ENCODE peak calls at places on chromosomes 5 and 9, in five cellular contexts. Y is right lobe of liver; T is CD8-positive, alpha-beta T cell; L is IMR-90; D is spleen. E is an unnamed sample.

GRCh38 chr5:151675956-151676712 is 10.6 kb downstream of the SPARC start:
- DNase-seq in Y (no peak), T (no peak), L (no peak), D (no peak), E (no peak)

GRCh38 chr9:108867829-108868228 is 5.8 kb downstream of the ACTL7A start:
- DNase-seq in Y (no peak), T (no peak), L (no peak), D (no peak), E (no peak)

GRCh38 chr9:7387844-7388243 is 411.7 kb downstream of the DMAC1 start:
- DNase-seq in Y (no peak), T (no peak), L (no peak), D (no peak), E (no peak)

GRCh38 chr5:79876510-79876909 is 114.6 kb downstream of the MTX3 start:
- DNase-seq in Y (no peak), T (no peak), L (peak; percentile 7), D (no peak), E (no peak)

GRCh38 chr9:120913673-120914266 is 12.8 kb downstream of the TRAF1 start:
- DNase-seq in Y (no peak), T (no peak), L (no peak), D (no peak), E (no peak)

GRCh38 chr9:109110326-109111014 is 9.3 kb downstream of the TMEM245 start:
- DNase-seq in Y (no peak), T (no peak), L (peak; percentile 80), D (no peak), E (peak; percentile 72)

GRCh38 chr9:89661391-89661949 is 56.7 kb downstream of the GADD45G start:
- DNase-seq in Y (peak; percentile 72), T (no peak), L (no peak), D (peak; percentile 83), E (no peak)

GRCh38 chr9:26131891-26132290 is 453.6 kb upstream of the TUSC1 start:
- DNase-seq in Y (no peak), T (no peak), L (peak; percentile 17), D (no peak), E (no peak)

GRCh38 chr5:154446183-154447073 is 631 bp downstream of the SAP30L start:
- DNase-seq in Y (peak; percentile 70), T (peak; percentile 39), L (peak; percentile 66), D (peak; percentile 94), E (no peak)

GRCh38 chr9:89606567-89607311 is 1.9 kb downstream of the GADD45G start:
- DNase-seq in Y (peak; percentile 79), T (peak; percentile 23), L (peak; percentile 28), D (no peak), E (peak; percentile 16)

GRCh38 chr9:137613259-137613658 is 5.5 kb upstream of the EHMT1 start:
- DNase-seq in Y (no peak), T (no peak), L (no peak), D (no peak), E (no peak)

GRCh38 chr9:137615387-137615871 is 3.4 kb upstream of the EHMT1 start:
- DNase-seq in Y (no peak), T (no peak), L (no peak), D (peak; percentile 76), E (no peak)

GRCh38 chr9:137613738-137614523 is 4.9 kb upstream of the EHMT1 start:
- DNase-seq in Y (no peak), T (no peak), L (no peak), D (no peak), E (no peak)

GRCh38 chr9:137612741-137613142 is 6.1 kb upstream of the EHMT1 start:
- DNase-seq in Y (no peak), T (no peak), L (no peak), D (no peak), E (no peak)

DNA sequence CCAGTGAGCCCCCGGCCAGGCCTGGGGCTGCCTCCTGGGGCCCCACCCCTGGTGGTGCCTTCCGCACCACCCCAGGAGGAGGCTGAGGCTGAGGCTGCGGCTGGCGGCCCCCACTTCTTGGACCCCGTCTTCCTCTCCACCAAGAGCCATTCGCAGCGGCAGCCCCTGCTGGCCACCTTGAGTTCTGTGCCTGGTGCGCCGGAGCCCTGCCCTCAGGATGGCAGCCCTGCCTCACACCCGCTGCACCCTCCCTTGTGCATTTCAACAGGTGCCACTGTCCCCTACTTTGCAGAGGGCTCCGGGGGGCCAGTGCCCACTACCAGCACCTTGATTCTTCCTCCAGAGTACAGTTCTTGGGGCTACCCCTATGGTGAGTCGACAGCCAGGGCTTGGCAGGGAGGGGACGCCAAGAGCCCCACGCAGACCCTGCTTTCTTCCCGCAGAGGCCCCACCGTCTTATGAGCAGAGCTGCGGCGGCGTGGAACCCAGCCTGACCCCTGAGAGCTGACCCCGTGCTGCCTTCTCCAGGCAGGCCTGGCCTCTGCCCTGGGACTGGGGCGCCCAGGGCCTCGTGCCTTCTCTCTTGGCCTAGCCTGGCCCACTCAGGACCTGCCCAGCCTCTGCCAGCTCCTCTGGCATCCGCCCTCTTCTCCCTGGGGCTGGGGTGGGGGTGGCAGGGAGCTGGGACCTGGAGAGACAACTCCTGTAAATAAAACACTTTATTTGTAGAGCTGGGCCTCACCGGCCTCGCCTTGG is 4.0 kb upstream of the EHMT1 start:
- DNase-seq in Y (no peak), T (no peak), L (no peak), D (peak; percentile 75), E (no peak)
- TF ChIP-seq CTCF in Y (no peak), T (no peak), L (no peak), D (no peak), E (peak; percentile 21)

GRCh38 chr9:133709716-133710571 is 28.2 kb downstream of the SARDH start:
- DNase-seq in Y (peak; percentile 54), T (no peak), L (no peak), D (peak; percentile 76), E (no peak)

GRCh38 chr9:133708123-133708769 is 29.9 kb downstream of the SARDH start:
- DNase-seq in Y (peak; percentile 48), T (no peak), L (no peak), D (peak; percentile 64), E (no peak)

GRCh38 chr9:133707761-133708122 is 30.4 kb downstream of the SARDH start:
- DNase-seq in Y (peak; percentile 50), T (no peak), L (no peak), D (peak; percentile 66), E (no peak)

GRCh38 chr9:133707065-133707760 is 30.9 kb downstream of the SARDH start:
- DNase-seq in Y (no peak), T (no peak), L (peak; percentile 75), D (peak; percentile 69), E (no peak)

DNA sequence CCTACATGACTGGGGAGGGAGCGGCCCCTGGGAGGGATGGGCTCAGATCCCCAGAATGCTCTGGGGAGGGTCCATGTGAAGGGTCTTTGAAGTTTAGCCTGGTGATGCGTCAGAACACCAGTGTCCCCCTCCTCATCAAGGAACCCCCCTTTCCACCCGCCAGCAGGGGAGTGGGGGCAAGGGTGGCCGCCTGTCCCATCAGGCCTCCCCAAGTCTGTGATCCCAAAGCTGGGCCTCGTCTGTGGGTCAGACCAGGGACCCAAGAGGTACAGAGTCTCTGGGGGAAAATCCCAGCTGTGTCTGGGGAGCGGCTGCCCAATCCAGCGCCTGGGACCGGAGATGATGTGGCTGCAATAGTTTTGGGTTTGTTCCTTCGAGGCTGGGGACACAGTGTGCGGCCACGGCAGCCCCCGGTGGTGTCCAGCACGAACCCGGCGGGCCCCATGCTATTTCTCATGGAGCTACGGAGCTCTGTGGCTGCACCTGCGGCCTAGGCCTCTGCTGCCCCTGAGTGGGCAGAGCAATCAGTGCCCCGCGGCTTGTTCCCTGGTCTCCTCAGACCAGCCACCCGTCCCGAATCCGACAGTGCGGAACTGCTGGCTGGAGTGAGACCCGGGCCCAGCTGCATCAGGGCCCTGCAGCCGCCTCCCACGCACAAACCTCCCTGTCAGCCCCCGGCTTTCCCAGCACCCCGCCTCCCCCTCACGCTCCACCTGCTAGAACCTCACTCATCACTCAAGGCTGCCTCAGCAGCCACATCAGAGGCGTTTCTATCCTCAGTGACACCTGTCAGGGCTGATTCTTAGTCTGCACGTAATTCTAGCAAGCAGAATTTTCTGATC is 29.2 kb downstream of the SARDH start:
- DNase-seq in Y (peak; percentile 55), T (peak; percentile 75), L (no peak), D (peak; percentile 76), E (no peak)
- H3K27ac ChIP-seq in Y (no peak overlapping the region), T (no peak overlapping the region), L (no peak overlapping the region), D (no peak overlapping the region), E (no peak overlapping the region)

GRCh38 chr5:139901971-139902370 is 106.4 kb downstream of the PSD2 start:
- DNase-seq in Y (no peak), T (no peak), L (no peak), D (peak; percentile 50), E (no peak)

GRCh38 chr5:139903805-139904565 is 108.4 kb downstream of the PSD2 start:
- DNase-seq in Y (no peak), T (no peak), L (no peak), D (peak; percentile 68), E (no peak)

GRCh38 chr5:139904566-139905400 is 109.2 kb downstream of the PSD2 start:
- DNase-seq in Y (no peak), T (no peak), L (no peak), D (peak; percentile 71), E (no peak)

GRCh38 chr5:139905401-139905800 is 109.8 kb downstream of the PSD2 start:
- DNase-seq in Y (no peak), T (no peak), L (no peak), D (peak; percentile 55), E (no peak)

DNA sequence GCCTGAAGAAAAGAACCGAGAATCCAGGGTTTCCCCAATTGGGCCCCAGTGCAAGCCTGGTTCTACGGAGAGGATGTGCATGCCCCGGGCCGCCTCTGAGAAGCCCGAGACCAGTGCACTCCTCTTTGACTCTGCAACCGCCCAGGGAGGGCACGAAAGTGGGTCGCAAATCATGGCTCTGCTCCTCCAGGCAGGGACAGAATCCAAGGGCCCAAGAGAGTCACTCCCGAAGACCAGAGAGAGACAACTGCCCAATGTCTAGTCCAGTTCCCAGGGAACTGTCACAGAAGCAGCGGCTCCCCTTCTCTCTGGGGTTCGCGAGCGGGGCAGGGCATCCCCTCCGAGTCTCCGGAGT is 107.8 kb downstream of the PSD2 start:
- DNase-seq in Y (no peak), T (no peak), L (no peak), D (peak; percentile 56), E (no peak)
- H3K27me3 ChIP-seq in Y (peaks cover 11% of the 10 kb centered on the region), T (peaks cover 16% of the 10 kb centered on the region), L (peaks cover 88% of the 10 kb centered on the region), D (peaks cover 48% of the 10 kb centered on the region), E (peaks cover 98% of the 10 kb centered on the region)

GRCh38 chr9:124009835-124010226 is 1.7 kb upstream of the LHX2 start:
- DNase-seq in Y (no peak), T (no peak), L (no peak), D (no peak), E (no peak)

GRCh38 chr9:124010303-124010664 is 1.3 kb upstream of the LHX2 start:
- DNase-seq in Y (no peak), T (no peak), L (no peak), D (no peak), E (no peak)

GRCh38 chr9:124008855-124009834 is 2.4 kb upstream of the LHX2 start:
- DNase-seq in Y (no peak), T (no peak), L (no peak), D (no peak), E (no peak)

GRCh38 chr9:124011460-124012301 is at the start of gene LHX2:
- DNase-seq in Y (peak; percentile 68), T (no peak), L (peak; percentile 52), D (peak; percentile 81), E (no peak)

DNA sequence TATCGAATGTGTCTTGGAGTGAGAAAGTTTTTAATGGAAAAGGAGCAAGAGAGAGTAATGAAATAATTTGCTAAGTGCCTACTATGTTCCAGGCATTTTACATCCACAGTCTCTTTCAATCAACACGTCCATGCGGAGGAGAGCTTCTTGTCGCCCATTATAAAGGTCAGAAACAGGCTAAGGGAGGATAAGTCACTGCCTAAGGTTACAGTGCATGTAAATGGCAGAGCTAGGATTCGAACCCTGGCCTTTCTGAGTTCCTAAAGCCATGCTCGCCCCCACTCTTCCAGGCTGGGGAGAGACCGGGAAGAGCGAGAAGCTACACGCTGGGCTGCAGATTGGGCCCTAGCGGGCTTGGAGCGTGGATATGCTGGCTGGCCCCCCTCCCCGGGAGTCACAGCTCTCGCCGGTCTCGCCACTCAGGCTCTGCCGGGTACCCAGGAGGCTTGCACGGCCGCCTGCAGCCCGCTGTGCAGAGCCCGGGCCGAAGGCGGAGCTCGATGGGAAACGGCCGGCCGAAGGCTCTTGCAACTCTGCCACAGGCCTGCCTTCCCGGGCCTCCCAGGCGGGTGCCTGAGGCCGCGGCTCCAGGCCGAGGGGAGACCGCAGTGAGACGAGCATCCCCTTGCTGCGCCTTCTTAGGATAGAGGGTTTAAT is 775 bp upstream of the LHX2 start:
- DNase-seq in Y (no peak), T (no peak), L (no peak), D (peak; percentile 69), E (no peak)
- TF ChIP-seq CTCF in Y (no peak), T (no peak), L (no peak), D (no peak), E (no peak)